ENCODE peak calls at places on chromosome 19, in nine cellular contexts. F is ovary; S is ELF-1; A is hippocampal formation; T is activated naive CD4-positive, alpha-beta T cell treated with Interleukin-2 at 50 U/mL for 16 hours; N is effector CD4-positive, alpha-beta T cell; L is K562; I is psoas muscle; M is AG10803. W is an unnamed sample.

GRCh38 chr19:34731964-34732363 is 2.1 kb upstream of the ZNF181 start:
- DNase-seq in F (peak; percentile 20), S (no peak), A (no peak), T (no peak), N (no peak), L (no peak), I (no peak), M (no peak), W (no peak)

GRCh38 chr19:34962281-34962944 is 1.6 kb downstream of the ZNF792 start:
- DNase-seq in F (no peak), S (no peak), A (no peak), T (no peak), N (no peak), L (peak; percentile 86), I (no peak), M (no peak), W (no peak)

GRCh38 chr19:41599175-41599966 is 23.4 kb downstream of the CEACAM21 start:
- DNase-seq in F (no peak), S (no peak), A (no peak), T (no peak), N (no peak), L (no peak), I (no peak), M (no peak), W (no peak)

GRCh38 chr19:37329686-37330085 is 41.2 kb upstream of the ZNF527 start:
- DNase-seq in F (no peak), S (peak; percentile 47), A (no peak), T (no peak), N (no peak), L (no peak), I (no peak), M (no peak), W (no peak)

GRCh38 chr19:7492142-7493055 is 3.6 kb upstream of the PEX11G start:
- DNase-seq in F (no peak), S (no peak), A (no peak), T (peak; percentile 58), N (no peak), L (no peak), I (no peak), M (peak; percentile 77), W (no peak)

GRCh38 chr19:1302534-1303239 is 17.0 kb downstream of the EFNA2 start:
- DNase-seq in F (no peak), S (no peak), A (peak; percentile 47), T (no peak), N (no peak), L (no peak), I (no peak), M (no peak), W (peak; percentile 79)

GRCh38 chr19:45485301-45486077 is 11.4 kb downstream of the RTN2 start:
- DNase-seq in F (peak; percentile 97), S (peak; percentile 97), A (peak; percentile 94), T (peak; percentile 96), N (peak; percentile 99), L (peak; percentile 99), I (peak; percentile 99), M (peak; percentile 93), W (peak; percentile 99)

GRCh38 chr19:35404879-35405622 is 34.2 kb downstream of the GPR42 start:
- DNase-seq in F (no peak), S (peak; percentile 77), A (no peak), T (peak; percentile 46), N (no peak), L (peak; percentile 63), I (peak; percentile 61), M (peak; percentile 91), W (peak; percentile 57)

W was measured in dorsolateral prefrontal cortex.